ENCODE peak calls at places on chromosomes 7 and 10, in eight cellular contexts. O is ovary, C is left lung, S is kidney epithelial cell, Z is cardiac fibroblast, F is A549, R is brain microvascular endothelial cell, I is GM23338. U is an unnamed sample.

GRCh38 chr7:111198255-111198654 is 107.3 kb downstream of the LRRN3 start:
- DNase-seq in F (no peak), Z (peak; percentile 98), R (peak; percentile 98), C (no peak), S (peak; percentile 95), I (no peak), O (no peak), U (peak; percentile 98)

GRCh38 chr7:106610996-106611886 is 49.7 kb downstream of the CCDC71L start:
- DNase-seq in R (no peak), O (no peak), Z (no peak), C (no peak), S (no peak), I (peak; percentile 14), F (no peak), U (no peak)

GRCh38 chr10:43963793-43964425 is 315.2 kb upstream of the ZNF32 start:
- DNase-seq in F (no peak), S (no peak), O (peak; percentile 49), C (no peak), I (no peak), R (no peak), Z (no peak), U (no peak)

GRCh38 chr10:49056356-49056755 is 59.0 kb downstream of the VSTM4 start:
- DNase-seq in O (no peak), S (peak; percentile 12), I (no peak), Z (no peak), R (no peak), F (no peak), C (no peak), U (no peak)

GRCh38 chr7:47281161-47281560 is 300.8 kb downstream of the TNS3 start:
- DNase-seq in F (no peak), Z (no peak), C (no peak), S (no peak), O (no peak), I (no peak), R (no peak), U (no peak)

GRCh38 chr7:84040365-84040764 is 154.2 kb downstream of the SEMA3A start:
- DNase-seq in Z (no peak), O (no peak), R (no peak), F (no peak), S (no peak), C (no peak), I (no peak), U (no peak)

GRCh38 chr10:75202321-75203096 is 8.1 kb upstream of the VDAC2 start:
- DNase-seq in S (no peak), Z (peak; percentile 80), O (no peak), R (peak; percentile 24), I (no peak), C (peak; percentile 46), F (peak; percentile 40), U (no peak)

GRCh38 chr7:74619235-74619860 is 38.2 kb upstream of the GTF2I start:
- DNase-seq in R (no peak), Z (no peak), F (no peak), O (no peak), S (no peak), I (peak; percentile 44), C (no peak), U (no peak)

GRCh38 chr7:53191296-53191695 is 155.9 kb downstream of the POM121L12 start:
- DNase-seq in C (no peak), R (no peak), I (no peak), S (no peak), F (no peak), O (no peak), Z (no peak), U (no peak)

GRCh38 chr10:128035557-128035973 is 90.7 kb downstream of the MKI67 start:
- DNase-seq in I (peak; percentile 81), C (peak; percentile 51), O (no peak), R (peak; percentile 11), F (peak; percentile 50), Z (peak; percentile 36), S (no peak), U (no peak)

GRCh38 chr10:76324283-76324682 is 892.9 kb downstream of the LRMDA start:
- DNase-seq in F (no peak), I (no peak), Z (no peak), C (no peak), O (no peak), S (no peak), R (no peak), U (no peak)

GRCh38 chr7:5831196-5831595 is 49.4 kb upstream of the OCM start:
- DNase-seq in O (peak; percentile 37), F (no peak), Z (peak; percentile 6), S (peak; percentile 39), C (no peak), R (peak; percentile 49), I (peak; percentile 57), U (no peak)

GRCh38 chr7:937851-938484 is 16.5 kb downstream of the ADAP1 start:
- DNase-seq in C (no peak), S (no peak), Z (no peak), R (no peak), I (no peak), F (no peak), O (no peak), U (no peak)

GRCh38 chr10:35119378-35119777 is 7.3 kb upstream of the CREM start:
- DNase-seq in I (no peak), Z (no peak), C (no peak), R (no peak), S (no peak), F (no peak), O (no peak), U (no peak)

GRCh38 chr7:104643587-104644217 is 315.3 kb downstream of the LHFPL3 start:
- DNase-seq in C (no peak), S (no peak), I (peak; percentile 75), F (peak; percentile 15), O (no peak), Z (peak; percentile 45), R (peak; percentile 13), U (no peak)

GRCh38 chr7:135936497-135937217 is 40.5 kb downstream of the MTPN start:
- DNase-seq in S (no peak), R (no peak), F (no peak), O (no peak), Z (no peak), C (no peak), I (no peak), U (no peak)

DNA sequence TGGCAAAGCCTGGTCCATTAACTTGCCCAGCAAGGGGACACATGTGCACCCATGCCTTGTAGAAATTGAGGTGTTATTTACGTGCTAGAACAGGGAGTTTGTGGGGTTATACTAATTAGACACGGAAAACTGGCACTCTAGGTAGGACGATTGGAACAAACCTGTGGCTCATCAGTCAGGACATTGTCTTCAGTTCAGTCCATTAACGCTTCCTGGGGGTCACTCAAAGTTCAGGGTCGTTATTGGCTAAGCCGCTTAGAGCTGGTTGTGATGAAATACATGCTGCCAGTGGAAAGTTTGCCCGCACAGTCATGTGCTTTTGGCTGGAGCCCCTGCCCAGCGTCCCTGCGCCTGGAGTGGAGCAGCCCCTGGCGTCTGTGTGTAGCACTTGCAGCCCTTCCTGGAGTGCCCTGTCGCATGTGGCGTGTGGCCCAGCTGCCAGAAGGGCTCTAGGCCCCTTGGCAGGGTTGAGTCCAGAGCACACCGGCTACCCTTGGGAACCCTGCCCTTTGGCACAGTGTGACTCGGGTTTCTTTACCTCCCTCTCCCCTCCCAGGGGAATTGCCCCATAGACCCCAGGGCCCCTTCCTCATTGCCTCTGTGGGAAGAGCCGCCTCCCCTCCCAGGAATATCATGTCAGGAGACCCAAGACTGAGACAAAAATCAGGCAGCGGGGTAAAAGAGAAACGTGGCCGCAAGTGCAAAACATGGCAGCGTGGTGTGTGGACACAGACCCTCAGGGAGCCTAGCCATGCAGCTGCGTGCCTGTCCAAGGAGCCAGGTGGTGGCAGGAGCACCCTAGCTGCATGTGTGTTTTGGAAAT is 9.8 kb downstream of the ZNF775 start:
- DNase-seq in C (peak; percentile 68), I (peak; percentile 70), S (no peak), R (no peak), O (peak; percentile 85), F (no peak), Z (no peak), U (peak; percentile 56)
- TF ChIP-seq CTCF in C (peak; percentile 49), I (peak; percentile 38), S (peak; percentile 59), R (peak; percentile 72), O (peak; percentile 44), F (no peak), Z (no peak), U (peak; percentile 83)

DNA sequence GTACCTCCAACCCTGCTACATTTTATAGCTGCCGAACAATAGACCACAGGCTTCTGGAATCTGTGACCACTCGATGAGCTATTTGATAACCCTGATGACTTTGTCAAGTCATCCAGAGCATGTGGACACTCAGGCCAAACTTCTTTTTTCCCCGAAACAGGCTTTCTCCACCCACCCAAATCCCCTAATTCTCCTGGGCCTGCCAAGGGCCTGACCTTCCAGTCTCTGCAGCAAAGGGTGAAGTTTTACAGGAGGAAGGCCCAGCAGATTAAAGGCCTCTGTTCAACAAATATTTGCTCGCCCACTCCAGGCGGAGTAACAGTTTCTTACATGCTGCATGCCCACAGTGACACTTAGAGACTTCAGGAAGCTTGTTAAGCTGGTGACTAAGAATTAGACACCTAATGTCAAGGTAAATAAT is 2.0 kb downstream of the JCAD start:
- DNase-seq in F (peak; percentile 18), R (no peak), I (no peak), Z (peak; percentile 21), C (no peak), O (no peak), S (no peak), U (no peak)
- H3K4me3 ChIP-seq in F (peak overlapping the region; percentile 93), R (peak overlapping the region; percentile 26), I (no peak overlapping the region), Z (no peak overlapping the region), C (peak overlapping the region; percentile 55), O (peak overlapping the region; percentile 10), S (no peak overlapping the region), U (peak overlapping the region; percentile 5)

GRCh38 chr10:31620236-31621151 is 301.5 kb downstream of the ZEB1 start:
- DNase-seq in C (peak; percentile 48), O (peak; percentile 38), S (no peak), F (peak; percentile 43), R (peak; percentile 42), I (peak; percentile 80), Z (peak; percentile 66), U (peak; percentile 58)
- TF ChIP-seq CTCF in C (no peak), O (no peak), S (peak; percentile 15), F (peak; percentile 20), R (peak; percentile 35), I (peak; percentile 70), Z (no peak), U (peak; percentile 3)

DNA sequence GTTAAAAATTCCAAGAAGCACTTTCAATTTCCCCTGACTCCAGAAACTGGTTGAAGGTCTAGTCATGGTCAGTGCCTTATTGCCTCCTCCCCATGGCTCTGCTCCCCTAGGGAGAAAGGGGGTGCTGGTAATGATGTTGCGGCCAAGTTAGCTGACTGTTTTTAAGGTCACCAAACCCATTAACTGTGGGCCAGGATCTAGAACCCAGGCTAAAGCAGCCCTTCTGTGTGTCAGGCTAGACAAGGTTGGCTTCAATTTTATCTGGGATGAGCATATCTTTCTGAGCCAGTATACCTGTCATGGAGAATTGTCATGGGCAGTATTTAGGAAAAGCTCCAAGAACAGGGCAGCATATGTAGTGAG is 11.2 kb upstream of the HOXA13 start:
- DNase-seq in I (no peak), S (no peak), F (no peak), Z (no peak), O (no peak), R (no peak), C (no peak), U (no peak)
- H3K4me3 ChIP-seq in I (no peak overlapping the region), S (no peak overlapping the region), F (no peak overlapping the region), Z (no peak overlapping the region), O (no peak overlapping the region), R (no peak overlapping the region), C (no peak overlapping the region), U (no peak overlapping the region)

U was measured in astrocyte of the cerebellum.